ENCODE peak calls at places on chromosomes 7 and 10, in four cellular contexts. Y is pancreas, I is neural crest cell, W is fibroblast of lung. E is an unnamed sample.

GRCh38 chr7:121960678-121961461 is 87.9 kb downstream of the PTPRZ1 start:
- DNase-seq in Y (no peak), I (no peak), W (peak; percentile 91), E (no peak)

GRCh38 chr7:75055830-75056431 is 17.7 kb downstream of the RCC1L start:
- DNase-seq in Y (no peak), I (no peak), W (peak; percentile 92), E (peak; percentile 62)

GRCh38 chr10:71081229-71081560 is 131.2 kb upstream of the UNC5B start:
- DNase-seq in Y (no peak), I (no peak), W (no peak), E (no peak)

GRCh38 chr7:150466477-150466876 is 16.0 kb downstream of the GIMAP8 start:
- DNase-seq in Y (no peak), I (no peak), W (no peak), E (no peak)

GRCh38 chr10:5604946-5605345 is 61.4 kb downstream of the ASB13 start:
- DNase-seq in Y (no peak), I (no peak), W (no peak), E (no peak)

GRCh38 chr7:82527831-82528230 is 84.3 kb upstream of the CACNA2D1 start:
- DNase-seq in Y (no peak), I (no peak), W (peak; percentile 57), E (no peak)

GRCh38 chr10:27865221-27865635 is 119.6 kb upstream of the MKX start:
- DNase-seq in Y (no peak), I (no peak), W (peak; percentile 52), E (no peak)

GRCh38 chr7:77320161-77320560 is 96.0 kb downstream of the GSAP start:
- DNase-seq in Y (no peak), I (no peak), W (no peak), E (no peak)

GRCh38 chr10:7626283-7626682 is 40.5 kb downstream of the ITIH5 start:
- DNase-seq in Y (no peak), I (no peak), W (no peak), E (no peak)

GRCh38 chr10:126504051-126504760 is 115.9 kb upstream of the ADAM12 start:
- DNase-seq in Y (peak; percentile 46), I (peak; percentile 28), W (peak; percentile 62), E (peak; percentile 34)

GRCh38 chr10:101879456-101880189 is 36.0 kb upstream of the KCNIP2 start:
- DNase-seq in Y (no peak), I (no peak), W (peak; percentile 97), E (no peak)

GRCh38 chr10:83274088-83274487 is 865.2 kb upstream of the GHITM start:
- DNase-seq in Y (no peak), I (no peak), W (peak; percentile 9), E (no peak)

GRCh38 chr10:16915308-16915707 is 98.1 kb upstream of the RSU1 start:
- DNase-seq in Y (no peak), I (no peak), W (no peak), E (no peak)

GRCh38 chr7:41779918-41780317 is 77.0 kb upstream of the INHBA start:
- DNase-seq in Y (no peak), I (no peak), W (no peak), E (no peak)

GRCh38 chr10:124652701-124653100 is 91.5 kb downstream of the FAM53B start:
- DNase-seq in Y (no peak), I (no peak), W (no peak), E (no peak)

GRCh38 chr10:114634607-114634974 is 23.5 kb downstream of the ABLIM1 start:
- DNase-seq in Y (peak; percentile 48), I (no peak), W (peak; percentile 96), E (peak; percentile 72)

GRCh38 chr7:19464241-19464640 is 244.6 kb downstream of the POLR1F start:
- DNase-seq in Y (no peak), I (no peak), W (peak; percentile 7), E (no peak)

GRCh38 chr7:159094030-159094740 is 50.5 kb downstream of the VIPR2 start:
- DNase-seq in Y (no peak), I (no peak), W (no peak), E (peak; percentile 12)

GRCh38 chr7:150388709-150389531 is 9.8 kb downstream of the ZNF775 start:
- DNase-seq in Y (peak; percentile 94), I (no peak), W (peak; percentile 63), E (peak; percentile 81)

GRCh38 chr7:22588396-22588795 is 88.4 kb upstream of the STEAP1B start:
- DNase-seq in Y (no peak), I (no peak), W (peak; percentile 57), E (no peak)

GRCh38 chr7:22397981-22398380 is 41.0 kb upstream of the RAPGEF5 start:
- DNase-seq in Y (no peak), I (no peak), W (peak; percentile 66), E (no peak)

GRCh38 chr7:114026486-114027089 is 107.8 kb upstream of the PPP1R3A start:
- DNase-seq in Y (no peak), I (peak; percentile 35), W (peak; percentile 33), E (no peak)

GRCh38 chr7:7521259-7521658 is 14.4 kb downstream of the COL28A1 start:
- DNase-seq in Y (no peak), I (no peak), W (no peak), E (no peak)

GRCh38 chr10:71218046-71218832 is 5.9 kb downstream of the UNC5B start:
- DNase-seq in Y (no peak), I (no peak), W (peak; percentile 84), E (peak; percentile 8)

GRCh38 chr7:14156436-14156835 is 167.0 kb upstream of the ETV1 start:
- DNase-seq in Y (no peak), I (no peak), W (no peak), E (no peak)

GRCh38 chr10:103843854-103844567 is 11.4 kb downstream of the SH3PXD2A start:
- DNase-seq in Y (peak; percentile 52), I (no peak), W (peak; percentile 53), E (no peak)

GRCh38 chr10:36989233-36989632 is 136.2 kb upstream of the ANKRD30A start:
- DNase-seq in Y (no peak), I (no peak), W (no peak), E (no peak)

GRCh38 chr10:91635401-91636400 is 2.8 kb upstream of the PPP1R3C start:
- DNase-seq in Y (peak; percentile 81), I (peak; percentile 63), W (peak; percentile 82), E (peak; percentile 71)

GRCh38 chr10:91630592-91630991 is 2.3 kb downstream of the PPP1R3C start:
- DNase-seq in Y (no peak), I (no peak), W (no peak), E (no peak)

GRCh38 chr10:91634246-91634645 is 1.4 kb upstream of the PPP1R3C start:
- DNase-seq in Y (no peak), I (no peak), W (no peak), E (no peak)

GRCh38 chr10:91634898-91635297 is 2.0 kb upstream of the PPP1R3C start:
- DNase-seq in Y (no peak), I (no peak), W (no peak), E (no peak)

GRCh38 chr10:91632671-91633550 is at the start of gene PPP1R3C:
- DNase-seq in Y (peak; percentile 95), I (peak; percentile 60), W (peak; percentile 93), E (peak; percentile 89)
- TF ChIP-seq CTCF in Y (peak; percentile 18), I (peak; percentile 24), W (peak; percentile 42), E (peak; percentile 16)

GRCh38 chr10:99387541-99387940 is 42.9 kb downstream of the GOT1 start:
- DNase-seq in Y (no peak), I (no peak), W (no peak), E (no peak)

GRCh38 chr10:99387071-99387470 is 43.4 kb downstream of the GOT1 start:
- DNase-seq in Y (no peak), I (no peak), W (no peak), E (no peak)

DNA sequence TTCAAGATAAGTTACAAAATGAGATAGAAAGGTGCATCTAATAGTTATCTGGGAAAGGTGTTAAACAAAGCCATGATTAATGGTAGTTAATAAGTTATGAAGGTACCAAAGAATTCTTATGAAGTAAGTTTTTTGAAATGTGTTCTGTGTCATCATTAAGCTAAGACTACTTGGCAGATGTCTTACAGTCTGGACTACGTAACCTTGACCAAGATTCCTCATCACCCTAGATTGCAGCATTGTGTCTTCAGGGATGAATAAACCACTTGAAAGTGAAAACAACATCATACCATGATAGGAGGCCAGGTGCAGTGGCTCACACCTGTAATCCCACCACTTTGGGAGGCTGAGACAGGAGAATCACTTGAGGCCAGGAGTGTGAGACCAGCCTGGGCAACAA is 48.2 kb downstream of the GOT1 start:
- DNase-seq in Y (no peak), I (no peak), W (no peak), E (no peak)
- TF ChIP-seq CTCF in Y (no peak), I (no peak), W (no peak), E (no peak)

DNA sequence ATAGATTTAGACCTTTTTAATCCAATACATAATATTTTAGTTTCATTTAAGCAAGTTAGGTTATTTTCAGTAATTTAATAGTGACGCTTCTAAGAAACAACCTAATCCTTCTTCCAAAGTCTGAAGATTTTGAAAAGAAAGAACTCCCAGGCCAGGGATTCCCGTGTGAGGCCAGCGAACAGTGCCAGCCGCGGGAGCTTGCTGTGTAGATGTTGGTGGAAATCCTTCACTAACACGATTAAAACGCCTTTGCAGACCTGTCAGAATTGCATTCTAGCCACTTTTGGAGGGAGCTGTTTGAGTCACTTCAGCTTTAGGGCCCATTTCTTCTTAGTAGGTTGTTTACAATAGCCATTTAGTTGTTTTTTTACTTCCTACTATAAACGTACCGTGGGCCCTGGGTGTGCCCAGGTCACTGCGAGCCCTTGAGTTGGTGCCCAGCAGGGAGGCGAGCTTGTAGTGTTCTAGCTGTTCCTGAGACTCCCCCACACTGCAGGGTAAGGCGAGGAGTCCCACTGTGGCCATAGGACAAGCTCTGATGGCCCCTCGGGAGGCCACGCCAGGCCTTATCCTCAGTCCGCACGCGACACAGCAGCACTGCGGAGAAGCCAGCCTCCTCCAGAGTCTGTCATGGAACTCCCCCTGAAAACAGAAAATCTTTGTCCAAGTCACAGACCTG is 32.3 kb downstream of the PPP2R2D start:
- DNase-seq in Y (no peak), I (no peak), W (no peak), E (no peak)
- TF ChIP-seq CTCF in Y (no peak), I (no peak), W (no peak), E (no peak)

GRCh38 chr7:111872837-111873646 is 310.8 kb upstream of the IMMP2L start:
- DNase-seq in Y (no peak), I (no peak), W (no peak), E (no peak)

GRCh38 chr7:111872411-111872810 is 310.1 kb upstream of the IMMP2L start:
- DNase-seq in Y (no peak), I (no peak), W (no peak), E (no peak)

GRCh38 chr7:111871283-111871682 is 309.0 kb upstream of the IMMP2L start:
- DNase-seq in Y (no peak), I (no peak), W (no peak), E (no peak)

GRCh38 chr7:111877931-111878330 is 315.6 kb upstream of the IMMP2L start:
- DNase-seq in Y (no peak), I (no peak), W (no peak), E (no peak)

DNA sequence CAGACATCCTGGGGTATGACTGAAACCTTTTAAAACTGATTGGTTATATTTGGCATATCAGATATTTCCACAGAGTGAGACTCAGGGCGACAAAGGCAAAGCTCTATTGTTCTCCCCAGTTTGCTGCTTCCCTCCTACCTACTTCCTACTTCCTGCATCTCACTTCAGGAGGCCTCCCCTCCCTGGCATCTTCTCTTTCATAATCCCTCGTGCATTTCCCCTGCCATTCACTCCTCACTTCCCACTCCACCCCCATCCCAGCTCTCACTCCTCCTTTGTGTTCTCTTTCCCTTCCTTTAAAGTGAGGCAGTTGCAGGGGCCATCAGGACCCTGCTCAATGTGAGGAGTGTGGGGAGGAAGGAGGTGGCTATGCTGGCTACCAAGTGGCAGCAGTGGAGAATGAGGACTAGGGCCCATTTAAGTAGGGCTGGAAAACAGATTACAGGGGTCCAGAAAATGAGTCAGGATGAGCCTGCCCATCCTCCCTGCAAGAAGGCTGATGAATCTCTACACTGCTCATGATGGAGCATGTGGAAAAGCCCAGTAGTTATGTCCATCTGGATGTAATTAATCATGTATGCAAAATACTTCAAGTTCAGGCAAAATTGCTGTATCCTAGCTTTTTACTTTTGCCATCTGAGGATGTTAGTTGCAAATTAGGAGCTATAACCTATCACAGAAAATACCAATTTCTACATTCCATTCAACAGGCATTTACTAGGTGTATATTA is 311.8 kb upstream of the IMMP2L start:
- DNase-seq in Y (no peak), I (no peak), W (peak; percentile 24), E (no peak)
- TF ChIP-seq CTCF in Y (no peak), I (no peak), W (no peak), E (no peak)